ENCODE peak calls at places on chromosomes 3 and 15, in seven cellular contexts. V is GM06990; X is RPMI7951; S is CD8-positive, alpha-beta memory T cell; T is AG04450; H is HEK293T; D is WERI-Rb-1. A is an unnamed sample.

GRCh38 chr3:45807645-45808540 is 11.6 kb upstream of the SLC6A20 start:
- DNase-seq in X (no peak), V (no peak), H (no peak), S (no peak), D (no peak), T (no peak), A (no peak)

GRCh38 chr3:44277925-44278324 is 36.2 kb downstream of the TOPAZ1 start:
- DNase-seq in S (no peak), T (no peak), D (no peak), V (no peak), X (no peak), H (no peak), A (no peak)

GRCh38 chr3:15973930-15974329 is 176.2 kb upstream of the ANKRD28 start:
- DNase-seq in V (no peak), S (no peak), T (no peak), H (no peak), D (no peak), X (no peak), A (no peak)

GRCh38 chr3:74623261-74623836 is 8.9 kb upstream of the CNTN3 start:
- DNase-seq in X (no peak), D (no peak), V (no peak), S (no peak), T (no peak), H (no peak), A (no peak)

GRCh38 chr15:89127054-89127702 is 38.9 kb downstream of the ABHD2 start:
- DNase-seq in H (no peak), S (no peak), T (no peak), V (no peak), D (peak), X (peak), A (peak)

GRCh38 chr3:128348805-128349531 is 117.7 kb downstream of the DNAJB8 start:
- DNase-seq in S (no peak), X (no peak), H (no peak), V (no peak), T (no peak), D (peak), A (peak)

GRCh38 chr15:64623347-64624024 is 151.9 kb downstream of the RBPMS2 start:
- DNase-seq in H (no peak), D (no peak), T (no peak), S (no peak), X (no peak), V (peak), A (no peak)

GRCh38 chr3:46293991-46294833 is 52.0 kb downstream of the CCR3 start:
- DNase-seq in T (no peak), X (no peak), D (no peak), V (peak), H (no peak), S (no peak), A (no peak)

GRCh38 chr3:136350132-136350531 is 100.0 kb downstream of the PCCB start:
- DNase-seq in V (no peak), X (peak), S (no peak), T (peak), D (no peak), H (no peak), A (peak)

GRCh38 chr15:61084944-61085367 is 144.1 kb downstream of the RORA start:
- DNase-seq in H (peak), S (no peak), D (peak), T (no peak), V (peak), X (no peak), A (no peak)

GRCh38 chr15:79050977-79051376 is 39.6 kb downstream of the RASGRF1 start:
- DNase-seq in X (peak), H (no peak), V (no peak), S (no peak), D (no peak), T (no peak), A (no peak)

GRCh38 chr3:140459462-140459861 is 218.4 kb upstream of the TRIM42 start:
- DNase-seq in V (no peak), S (no peak), T (no peak), X (no peak), H (no peak), D (no peak), A (no peak)

GRCh38 chr3:16844771-16845170 is 40.0 kb upstream of the PLCL2 start:
- DNase-seq in V (no peak), S (no peak), T (no peak), D (no peak), X (no peak), H (no peak), A (no peak)

GRCh38 chr3:64494530-64494929 is 193.3 kb downstream of the ADAMTS9 start:
- DNase-seq in S (no peak), X (no peak), T (no peak), D (no peak), V (no peak), H (no peak), A (no peak)

GRCh38 chr15:100334015-100334414 is 7.8 kb downstream of the ADAMTS17 start:
- DNase-seq in T (no peak), H (no peak), S (peak), X (no peak), V (no peak), D (no peak), A (no peak)

GRCh38 chr15:37105795-37106333 is 5.5 kb upstream of the MEIS2 start:
- DNase-seq in S (no peak), D (no peak), T (no peak), V (no peak), X (no peak), H (no peak), A (no peak)

GRCh38 chr3:25587094-25587493 is 77.6 kb downstream of the TOP2B start:
- DNase-seq in H (no peak), D (no peak), T (no peak), V (no peak), X (peak), S (no peak), A (no peak)

GRCh38 chr15:38253448-38253847 is 812 bp downstream of the SPRED1 start:
- DNase-seq in T (no peak), X (peak), S (no peak), H (no peak), D (peak), V (no peak), A (peak)

GRCh38 chr3:126939347-126939735 is 43.6 kb upstream of the PLXNA1 start:
- DNase-seq in T (no peak), S (no peak), X (peak), H (no peak), D (no peak), V (no peak), A (no peak)

GRCh38 chr3:98657429-98657828 is 64.0 kb upstream of the CPOX start:
- DNase-seq in T (no peak), V (peak), X (no peak), H (peak), S (peak), D (peak), A (no peak)

GRCh38 chr15:63396546-63396939 is 14.9 kb upstream of the CA12 start:
- DNase-seq in T (no peak), V (no peak), D (peak), H (no peak), S (no peak), X (no peak), A (no peak)

GRCh38 chr3:125154800-125155269 is 57.7 kb downstream of the SLC12A8 start:
- DNase-seq in H (no peak), D (no peak), S (no peak), T (no peak), X (no peak), V (no peak), A (no peak)